ENCODE peak calls at places on chromosomes 3 and 15, in ten cellular contexts. One of them, this sample, is unnamed.

GRCh38 chr3:65846936-65847335 is 191.8 kb downstream of the MAGI1 start:
- DNase-seq in iris pigment epithelial cell: no peak
- DNase-seq in midbrain: no peak
- DNase-seq in AG20443: no peak
- DNase-seq in endothelial cell: no peak
- DNase-seq in upper lobe of right lung: no peak
- DNase-seq in choroid plexus epithelial cell: no peak
- DNase-seq in EL: no peak
- DNase-seq in NCI-H226: no peak
- DNase-seq in hippocampal formation: no peak
- DNase-seq in this sample: no peak

GRCh38 chr15:90097475-90097874 is 4.8 kb downstream of the IDH2 start:
- DNase-seq in midbrain: no peak
- DNase-seq in hippocampal formation: no peak
- DNase-seq in EL: no peak
- DNase-seq in NCI-H226: no peak
- DNase-seq in endothelial cell: no peak
- DNase-seq in iris pigment epithelial cell: no peak
- DNase-seq in AG20443: no peak
- DNase-seq in upper lobe of right lung: no peak
- DNase-seq in choroid plexus epithelial cell: no peak
- DNase-seq in this sample: peak

GRCh38 chr3:29919551-29919950 is 638.7 kb downstream of the RBMS3 start:
- DNase-seq in NCI-H226: no peak
- DNase-seq in upper lobe of right lung: no peak
- DNase-seq in EL: no peak
- DNase-seq in endothelial cell: no peak
- DNase-seq in AG20443: no peak
- DNase-seq in choroid plexus epithelial cell: no peak
- DNase-seq in hippocampal formation: no peak
- DNase-seq in iris pigment epithelial cell: no peak
- DNase-seq in midbrain: no peak
- DNase-seq in this sample: no peak

GRCh38 chr3:17518189-17519059 is 224.0 kb downstream of the TBC1D5 start:
- DNase-seq in NCI-H226: no peak
- DNase-seq in EL: no peak
- DNase-seq in upper lobe of right lung: peak
- DNase-seq in endothelial cell: no peak
- DNase-seq in midbrain: no peak
- DNase-seq in choroid plexus epithelial cell: no peak
- DNase-seq in hippocampal formation: no peak
- DNase-seq in AG20443: no peak
- DNase-seq in iris pigment epithelial cell: no peak
- DNase-seq in this sample: no peak

GRCh38 chr15:59674501-59674900 is 14.6 kb downstream of the BNIP2 start:
- DNase-seq in choroid plexus epithelial cell: no peak
- DNase-seq in iris pigment epithelial cell: no peak
- DNase-seq in endothelial cell: no peak
- DNase-seq in NCI-H226: no peak
- DNase-seq in EL: no peak
- DNase-seq in midbrain: no peak
- DNase-seq in upper lobe of right lung: no peak
- DNase-seq in AG20443: no peak
- DNase-seq in hippocampal formation: no peak
- DNase-seq in this sample: no peak

GRCh38 chr3:111856501-111856900 is 2.6 kb upstream of the PHLDB2 start:
- DNase-seq in midbrain: no peak
- DNase-seq in endothelial cell: no peak
- DNase-seq in AG20443: no peak
- DNase-seq in NCI-H226: no peak
- DNase-seq in upper lobe of right lung: no peak
- DNase-seq in iris pigment epithelial cell: no peak
- DNase-seq in choroid plexus epithelial cell: no peak
- DNase-seq in EL: no peak
- DNase-seq in hippocampal formation: no peak
- DNase-seq in this sample: no peak

GRCh38 chr3:188472331-188472730 is 318.4 kb downstream of the LPP start:
- DNase-seq in AG20443: peak
- DNase-seq in hippocampal formation: no peak
- DNase-seq in choroid plexus epithelial cell: peak
- DNase-seq in upper lobe of right lung: no peak
- DNase-seq in endothelial cell: no peak
- DNase-seq in NCI-H226: no peak
- DNase-seq in iris pigment epithelial cell: peak
- DNase-seq in EL: peak
- DNase-seq in midbrain: no peak
- DNase-seq in this sample: no peak

GRCh38 chr3:120855665-120856437 is 52.2 kb upstream of the STXBP5L start:
- DNase-seq in upper lobe of right lung: no peak
- DNase-seq in hippocampal formation: no peak
- DNase-seq in EL: peak
- DNase-seq in midbrain: no peak
- DNase-seq in iris pigment epithelial cell: peak
- DNase-seq in AG20443: peak
- DNase-seq in endothelial cell: no peak
- DNase-seq in choroid plexus epithelial cell: peak
- DNase-seq in NCI-H226: peak
- DNase-seq in this sample: no peak

GRCh38 chr3:134353831-134354611 is 20.2 kb downstream of the AMOTL2 start:
- DNase-seq in EL: peak
- DNase-seq in upper lobe of right lung: peak
- DNase-seq in iris pigment epithelial cell: no peak
- DNase-seq in hippocampal formation: no peak
- DNase-seq in choroid plexus epithelial cell: no peak
- DNase-seq in AG20443: no peak
- DNase-seq in endothelial cell: no peak
- DNase-seq in midbrain: no peak
- DNase-seq in NCI-H226: no peak
- DNase-seq in this sample: no peak

GRCh38 chr3:107523361-107524213 is 825 bp downstream of the BBX start:
- DNase-seq in upper lobe of right lung: peak
- DNase-seq in hippocampal formation: peak
- DNase-seq in AG20443: peak
- DNase-seq in EL: peak
- DNase-seq in endothelial cell: peak
- DNase-seq in midbrain: peak
- DNase-seq in choroid plexus epithelial cell: peak
- DNase-seq in NCI-H226: peak
- DNase-seq in iris pigment epithelial cell: peak
- DNase-seq in this sample: no peak

GRCh38 chr15:90869601-90870353 is 1.4 kb downstream of the FURIN start:
- DNase-seq in hippocampal formation: no peak
- DNase-seq in midbrain: peak
- DNase-seq in EL: peak
- DNase-seq in AG20443: peak
- DNase-seq in endothelial cell: peak
- DNase-seq in upper lobe of right lung: peak
- DNase-seq in choroid plexus epithelial cell: peak
- DNase-seq in iris pigment epithelial cell: peak
- DNase-seq in NCI-H226: peak
- DNase-seq in this sample: no peak

GRCh38 chr3:173064631-173065030 is 76.4 kb downstream of the SPATA16 start:
- DNase-seq in EL: no peak
- DNase-seq in midbrain: no peak
- DNase-seq in hippocampal formation: no peak
- DNase-seq in iris pigment epithelial cell: no peak
- DNase-seq in endothelial cell: no peak
- DNase-seq in NCI-H226: no peak
- DNase-seq in choroid plexus epithelial cell: no peak
- DNase-seq in AG20443: no peak
- DNase-seq in upper lobe of right lung: no peak
- DNase-seq in this sample: no peak

GRCh38 chr15:48634934-48635333 is 10.6 kb downstream of the FBN1 start:
- DNase-seq in AG20443: no peak
- DNase-seq in iris pigment epithelial cell: peak
- DNase-seq in endothelial cell: no peak
- DNase-seq in upper lobe of right lung: no peak
- DNase-seq in midbrain: no peak
- DNase-seq in choroid plexus epithelial cell: peak
- DNase-seq in EL: peak
- DNase-seq in NCI-H226: peak
- DNase-seq in hippocampal formation: no peak
- DNase-seq in this sample: no peak

GRCh38 chr15:80404719-80405553 is 754 bp downstream of the ARNT2 start:
- DNase-seq in endothelial cell: peak
- DNase-seq in upper lobe of right lung: peak
- DNase-seq in iris pigment epithelial cell: no peak
- DNase-seq in choroid plexus epithelial cell: no peak
- DNase-seq in hippocampal formation: peak
- DNase-seq in NCI-H226: no peak
- DNase-seq in EL: peak
- DNase-seq in midbrain: peak
- DNase-seq in AG20443: peak
- DNase-seq in this sample: no peak

GRCh38 chr3:151584603-151585002 is 123.7 kb upstream of the IGSF10 start:
- DNase-seq in midbrain: no peak
- DNase-seq in NCI-H226: peak
- DNase-seq in endothelial cell: no peak
- DNase-seq in AG20443: no peak
- DNase-seq in iris pigment epithelial cell: peak
- DNase-seq in EL: peak
- DNase-seq in hippocampal formation: no peak
- DNase-seq in upper lobe of right lung: no peak
- DNase-seq in choroid plexus epithelial cell: peak
- DNase-seq in this sample: peak

GRCh38 chr15:61748529-61748928 is 311.7 kb downstream of the VPS13C start:
- DNase-seq in EL: no peak
- DNase-seq in endothelial cell: no peak
- DNase-seq in AG20443: no peak
- DNase-seq in hippocampal formation: no peak
- DNase-seq in upper lobe of right lung: no peak
- DNase-seq in NCI-H226: no peak
- DNase-seq in midbrain: no peak
- DNase-seq in iris pigment epithelial cell: no peak
- DNase-seq in choroid plexus epithelial cell: no peak
- DNase-seq in this sample: no peak

GRCh38 chr3:48739617-48739954 is 22.6 kb upstream of the IP6K2 start:
- DNase-seq in upper lobe of right lung: no peak
- DNase-seq in NCI-H226: no peak
- DNase-seq in iris pigment epithelial cell: no peak
- DNase-seq in midbrain: no peak
- DNase-seq in EL: no peak
- DNase-seq in choroid plexus epithelial cell: no peak
- DNase-seq in endothelial cell: no peak
- DNase-seq in AG20443: no peak
- DNase-seq in hippocampal formation: no peak
- DNase-seq in this sample: no peak

GRCh38 chr3:168249539-168250414 is 154.1 kb upstream of the GOLIM4 start:
- DNase-seq in choroid plexus epithelial cell: peak
- DNase-seq in NCI-H226: peak
- DNase-seq in endothelial cell: peak
- DNase-seq in midbrain: peak
- DNase-seq in iris pigment epithelial cell: peak
- DNase-seq in hippocampal formation: peak
- DNase-seq in upper lobe of right lung: peak
- DNase-seq in AG20443: peak
- DNase-seq in EL: peak
- DNase-seq in this sample: no peak

GRCh38 chr3:184417619-184418327 is 37.9 kb downstream of the CHRD start:
- DNase-seq in endothelial cell: peak
- DNase-seq in EL: peak
- DNase-seq in midbrain: peak
- DNase-seq in iris pigment epithelial cell: peak
- DNase-seq in AG20443: peak
- DNase-seq in upper lobe of right lung: peak
- DNase-seq in NCI-H226: peak
- DNase-seq in choroid plexus epithelial cell: peak
- DNase-seq in hippocampal formation: no peak
- DNase-seq in this sample: peak

This sample was measured in GM12878.